ENCODE peak calls at places on chromosomes 2 and 18, in seven cellular contexts. E is ovary; W is GM23248; O is CD8-positive, alpha-beta memory T cell; V is transverse colon; K is GM23338; S is Peyer's patch. B is an unnamed sample. For H3K36me3 and H3K4me1, the result is how much of the 10 kb centered on the place peaks cover.

GRCh38 chr2:14903709-14904374 is 271.3 kb downstream of the LRATD1 start:
- DNase-seq in E (no peak), W (no peak), O (peak), V (peak), K (peak), S (no peak), B (no peak)

GRCh38 chr18:44589709-44590108 is 91.0 kb upstream of the SETBP1 start:
- DNase-seq in E (no peak), W (peak), O (no peak), V (no peak), K (no peak), S (no peak), B (no peak)

GRCh38 chr18:77250926-77251729 is 1.5 kb downstream of the GALR1 start:
- DNase-seq in E (no peak), W (peak), O (no peak), V (no peak), K (peak), S (no peak), B (no peak)

GRCh38 chr2:159090514-159091201 is 122.2 kb downstream of the TANC1 start:
- DNase-seq in E (no peak), W (peak), O (no peak), V (no peak), K (no peak), S (no peak), B (no peak)

GRCh38 chr2:42072349-42073118 is 24.7 kb downstream of the PKDCC start:
- DNase-seq in E (peak), W (no peak), O (no peak), V (peak), K (peak), S (no peak), B (no peak)

GRCh38 chr2:69099541-69099940 is 86.6 kb downstream of the ANTXR1 start:
- DNase-seq in E (no peak), W (peak), O (no peak), V (no peak), K (no peak), S (no peak), B (no peak)

GRCh38 chr2:180196419-180196977 is 189.4 kb upstream of the CWC22 start:
- DNase-seq in E (no peak), W (peak), O (no peak), V (no peak), K (peak), S (no peak), B (no peak)

GRCh38 chr2:62142054-62142453 is 53.9 kb upstream of the B3GNT2 start:
- DNase-seq in E (no peak), W (no peak), O (no peak), V (no peak), K (no peak), S (no peak), B (no peak)

GRCh38 chr2:7377861-7378569 is 460.8 kb downstream of the RNF144A start:
- DNase-seq in E (no peak), W (peak), O (no peak), V (no peak), K (peak), S (no peak), B (no peak)

GRCh38 chr2:159790323-159790722 is 7.7 kb downstream of the CD302 start:
- DNase-seq in E (no peak), W (no peak), O (no peak), V (no peak), K (no peak), S (no peak), B (no peak)

GRCh38 chr18:10878703-10879102 is 270.7 kb downstream of the PIEZO2 start:
- DNase-seq in E (no peak), W (no peak), O (no peak), V (peak), K (no peak), S (no peak), B (no peak)

GRCh38 chr18:10872297-10872696 is 277.1 kb downstream of the PIEZO2 start:
- DNase-seq in E (no peak), W (no peak), O (no peak), V (no peak), K (no peak), S (no peak), B (no peak)

GRCh38 chr18:10875836-10876235 is 273.5 kb downstream of the PIEZO2 start:
- DNase-seq in E (no peak), W (no peak), O (no peak), V (no peak), K (no peak), S (no peak), B (no peak)

DNA sequence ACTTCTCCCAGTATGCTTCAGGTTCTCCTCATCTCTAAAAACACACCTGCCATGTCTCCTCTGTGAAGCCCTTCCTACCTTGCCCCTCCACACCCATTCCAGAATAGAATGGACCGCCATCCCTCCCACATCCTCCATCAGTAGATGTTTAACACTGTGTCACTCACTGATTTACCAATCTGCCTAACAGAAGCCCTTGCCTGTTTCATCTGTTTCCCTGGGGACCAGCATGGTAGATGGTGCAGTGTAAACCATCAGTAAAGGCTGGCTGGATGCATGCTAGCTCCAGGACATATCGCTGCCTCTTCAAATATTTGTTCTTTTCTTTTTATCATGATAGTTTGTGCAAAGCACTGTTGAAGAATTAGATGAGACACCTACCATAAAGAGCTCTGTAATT is 271.4 kb downstream of the PIEZO2 start:
- DNase-seq in E (no peak), W (no peak), O (no peak), V (no peak), K (no peak), S (no peak), B (no peak)
- H3K27ac ChIP-seq in E (no peak), W (no peak), O (no peak), V (no peak), K (no peak), S (no peak), B (no peak)

GRCh38 chr18:23331091-23331920 is 121.8 kb upstream of the RIOK3 start:
- DNase-seq in E (no peak), W (no peak), O (no peak), V (no peak), K (peak), S (no peak), B (peak)
- H3K36me3 ChIP-seq in E (under half), W (under half), O (under half), V (under half), K (under half), S (under half), B (under half)

GRCh38 chr18:11981383-11981632 is at the start of gene IMPA2:
- DNase-seq in E (no peak), W (no peak), O (no peak), V (no peak), K (no peak), S (no peak), B (no peak)
- H3K4me1 ChIP-seq in E (under half), W (under half), O (under half), V (under half), K (under half), S (under half), B (under half)

GRCh38 chr18:24460388-24460787 is at the start of gene HRH4:
- DNase-seq in E (no peak), W (no peak), O (no peak), V (no peak), K (no peak), S (no peak), B (no peak)

GRCh38 chr18:24461996-24462395 is 1.6 kb downstream of the HRH4 start:
- DNase-seq in E (no peak), W (no peak), O (no peak), V (no peak), K (no peak), S (no peak), B (no peak)

GRCh38 chr18:24463233-24463775 is 2.9 kb downstream of the HRH4 start:
- DNase-seq in E (no peak), W (no peak), O (no peak), V (no peak), K (no peak), S (no peak), B (no peak)

GRCh38 chr18:24456549-24456948 is 3.9 kb upstream of the HRH4 start:
- DNase-seq in E (no peak), W (no peak), O (no peak), V (no peak), K (no peak), S (no peak), B (no peak)

GRCh38 chr18:24459772-24460171 is 665 bp upstream of the HRH4 start:
- DNase-seq in E (no peak), W (no peak), O (no peak), V (no peak), K (no peak), S (no peak), B (no peak)
- H3K27ac ChIP-seq in E (no peak), W (no peak), O (no peak), V (no peak), K (no peak), S (no peak), B (no peak)